ENCODE peak calls at places on chromosomes 6 and 20, in eight cellular contexts. G is SW 1271; Z is activated naive CD8-positive, alpha-beta T cell treated with anti-CD3 and anti-CD28 coated beads, Interleukin-2, amount 50 U/mL, for 24 hours; F is stimulated activated CD4-positive, alpha-beta T cell treated with anti-CD3 and anti-CD28 coated beads, Interleukin-12 subunit alpha, Interleukin-12 subunit beta, amount 100 ng/mL, for 24 hours; L is CD8-positive, alpha-beta memory T cell; W is GM03348; K is pancreas; R is ELF-1. H is an unnamed sample.

GRCh38 chr6:28922841-28923317 is 906 bp downstream of the TRIM27 start:
- DNase-seq in F (peak; percentile 31), W (no peak), L (peak; percentile 23), K (no peak), R (peak; percentile 59), G (no peak), Z (peak; percentile 50), H (no peak)

GRCh38 chr6:53833147-53833546 is 38.3 kb downstream of the LRRC1 start:
- DNase-seq in R (no peak), F (no peak), Z (no peak), W (no peak), K (no peak), G (no peak), L (no peak), H (no peak)

GRCh38 chr6:37006793-37007339 is 1.4 kb downstream of the FGD2 start:
- DNase-seq in W (peak; percentile 66), K (no peak), F (no peak), R (no peak), Z (no peak), G (no peak), L (no peak), H (no peak)

GRCh38 chr6:148200302-148200701 is 142.3 kb upstream of the SASH1 start:
- DNase-seq in K (peak; percentile 59), Z (peak; percentile 4), L (no peak), W (no peak), F (no peak), G (no peak), R (no peak), H (no peak)

GRCh38 chr6:116028233-116028632 is 32.5 kb downstream of the FRK start:
- DNase-seq in W (no peak), F (no peak), K (no peak), G (no peak), Z (no peak), R (no peak), L (no peak), H (no peak)

GRCh38 chr20:22339091-22339881 is 245.1 kb downstream of the FOXA2 start:
- DNase-seq in K (peak; percentile 65), L (no peak), W (peak; percentile 60), F (peak; percentile 20), Z (peak; percentile 39), G (peak; percentile 5), R (peak; percentile 36), H (peak; percentile 50)

GRCh38 chr6:167470836-167471547 is 146.1 kb downstream of the TTLL2 start:
- DNase-seq in F (no peak), L (no peak), G (no peak), R (no peak), W (no peak), Z (no peak), K (no peak), H (no peak)

GRCh38 chr20:57325632-57326356 is 3.8 kb upstream of the SPO11 start:
- DNase-seq in L (no peak), G (no peak), R (no peak), F (no peak), K (no peak), W (no peak), Z (no peak), H (no peak)

GRCh38 chr20:33518071-33518470 is 28.2 kb downstream of the CBFA2T2 start:
- DNase-seq in K (no peak), R (no peak), F (no peak), G (no peak), L (no peak), W (peak; percentile 26), Z (no peak), H (no peak)

GRCh38 chr6:36858407-36858981 is 16.1 kb downstream of the PPIL1 start:
- DNase-seq in F (no peak), Z (no peak), R (peak; percentile 58), K (no peak), L (no peak), G (no peak), W (peak; percentile 41), H (no peak)

GRCh38 chr20:8756410-8756809 is 312.5 kb upstream of the PLCB4 start:
- DNase-seq in R (peak; percentile 9), K (no peak), F (no peak), G (peak; percentile 31), Z (no peak), L (no peak), W (peak; percentile 80), H (peak; percentile 45)

GRCh38 chr6:6712979-6713514 is 124.5 kb downstream of the LY86 start:
- DNase-seq in F (no peak), G (no peak), L (no peak), Z (no peak), K (no peak), R (no peak), W (peak; percentile 43), H (no peak)

GRCh38 chr6:111724039-111724438 is 118.4 kb upstream of the TRAF3IP2 start:
- DNase-seq in R (no peak), K (no peak), Z (no peak), F (no peak), L (no peak), W (no peak), G (no peak), H (no peak)

GRCh38 chr6:37566209-37566859 is 66.6 kb upstream of the CCDC167 start:
- DNase-seq in W (peak; percentile 91), R (peak; percentile 88), L (peak; percentile 62), G (no peak), Z (peak; percentile 85), K (peak; percentile 45), F (peak; percentile 65), H (no peak)

GRCh38 chr6:106133040-106133439 is 46.9 kb downstream of the PRDM1 start:
- DNase-seq in F (no peak), W (no peak), R (no peak), G (no peak), Z (no peak), L (no peak), K (no peak), H (no peak)

GRCh38 chr6:124888581-124889371 is 73.5 kb upstream of the RNF217 start:
- DNase-seq in Z (no peak), L (no peak), F (no peak), W (no peak), R (no peak), K (no peak), G (no peak), H (no peak)

GRCh38 chr6:57138026-57138425 is 34.1 kb upstream of the BAG2 start:
- DNase-seq in L (no peak), W (no peak), Z (no peak), G (no peak), F (no peak), R (no peak), K (no peak), H (no peak)

GRCh38 chr20:63309261-63310071 is 16.5 kb downstream of the COL20A1 start:
- DNase-seq in K (peak; percentile 42), Z (peak; percentile 26), L (no peak), G (no peak), F (no peak), R (peak; percentile 66), W (peak; percentile 88), H (no peak)

GRCh38 chr6:133888931-133889556 is at the start of gene TCF21:
- DNase-seq in Z (no peak), K (no peak), F (no peak), L (no peak), W (peak; percentile 23), R (peak; percentile 87), G (no peak), H (no peak)

GRCh38 chr6:148112851-148113319 is 229.8 kb upstream of the SASH1 start:
- DNase-seq in K (no peak), G (no peak), R (no peak), L (no peak), Z (no peak), W (no peak), F (no peak), H (no peak)

GRCh38 chr20:23161968-23162696 is 76.0 kb upstream of the CD93 start:
- DNase-seq in K (peak; percentile 43), R (no peak), F (no peak), L (no peak), W (no peak), G (no peak), Z (no peak), H (no peak)

GRCh38 chr6:37285861-37286311 is 27.9 kb upstream of the TMEM217 start:
- DNase-seq in W (no peak), L (no peak), R (no peak), G (no peak), K (no peak), F (no peak), Z (no peak), H (no peak)

GRCh38 chr6:3999800-4000661 is 78.9 kb downstream of the FAM217A start:
- DNase-seq in K (no peak), Z (no peak), F (no peak), G (no peak), L (no peak), W (no peak), R (no peak), H (no peak)

GRCh38 chr20:50870572-50871161 is 60.6 kb downstream of the ADNP start:
- DNase-seq in L (no peak), R (peak; percentile 98), W (no peak), G (no peak), Z (no peak), F (no peak), K (no peak), H (peak; percentile 15)

GRCh38 chr6:53811082-53811481 is 16.3 kb downstream of the LRRC1 start:
- DNase-seq in R (peak; percentile 40), Z (no peak), W (peak; percentile 66), F (no peak), G (no peak), L (no peak), K (peak; percentile 58), H (no peak)

GRCh38 chr20:32574296-32575226 is 10.6 kb downstream of the NOL4L start:
- DNase-seq in W (peak; percentile 85), Z (peak; percentile 54), K (no peak), F (no peak), R (peak; percentile 83), L (no peak), G (peak; percentile 44), H (peak; percentile 86)

GRCh38 chr20:23877524-23877923 is 2.0 kb downstream of the CST5 start:
- DNase-seq in L (no peak), W (no peak), K (no peak), Z (no peak), F (no peak), R (no peak), G (no peak), H (no peak)

GRCh38 chr6:105077592-105078463 is 102.0 kb downstream of the POPDC3 start:
- DNase-seq in W (peak; percentile 61), R (no peak), K (no peak), Z (no peak), F (no peak), G (no peak), L (no peak), H (peak; percentile 43)

GRCh38 chr6:134299236-134299635 is 18.7 kb downstream of the SGK1 start:
- DNase-seq in K (peak; percentile 52), W (peak; percentile 9), G (no peak), L (no peak), F (no peak), Z (no peak), R (no peak), H (no peak)

GRCh38 chr6:71433441-71433840 is 144.8 kb downstream of the OGFRL1 start:
- DNase-seq in R (no peak), F (no peak), L (no peak), Z (no peak), W (no peak), G (no peak), K (no peak), H (no peak)

GRCh38 chr20:53773792-53774371 is 180.2 kb upstream of the ZNF217 start:
- DNase-seq in Z (no peak), R (no peak), K (no peak), F (no peak), W (peak; percentile 88), G (peak; percentile 87), L (no peak), H (no peak)

GRCh38 chr20:16662462-16662861 is 67.4 kb upstream of the SNRPB2 start:
- DNase-seq in F (no peak), W (no peak), L (no peak), R (no peak), Z (no peak), G (no peak), K (no peak), H (no peak)

GRCh38 chr20:40599987-40600386 is 89.0 kb downstream of the MAFB start:
- DNase-seq in L (no peak), G (no peak), K (no peak), F (no peak), Z (no peak), W (no peak), R (no peak), H (no peak)

GRCh38 chr6:128098000-128098581 is 197.2 kb upstream of the THEMIS start:
- DNase-seq in L (no peak), G (no peak), W (no peak), Z (no peak), K (no peak), F (no peak), R (no peak), H (no peak)

H was measured in smooth muscle cell of the brain vasculature.